ENCODE peak calls at places on chromosomes 12 and 14, in six cellular contexts. One of them, this sample, is unnamed.

GRCh38 chr14:58881433-58881832 is 243.7 kb downstream of the DACT1 start:
- DNase-seq in GM12891: no peak
- DNase-seq in testis: no peak
- DNase-seq in uterus: no peak
- DNase-seq in IMR-90: no peak
- DNase-seq in stomach: no peak
- DNase-seq in this sample: no peak

GRCh38 chr12:117680311-117680710 is 288.5 kb downstream of the KSR2 start:
- DNase-seq in testis: no peak
- DNase-seq in IMR-90: no peak
- DNase-seq in stomach: no peak
- DNase-seq in GM12891: no peak
- DNase-seq in uterus: no peak
- DNase-seq in this sample: no peak

GRCh38 chr12:68772714-68773113 is 26.7 kb downstream of the SLC35E3 start:
- DNase-seq in GM12891: no peak
- DNase-seq in uterus: no peak
- DNase-seq in IMR-90: no peak
- DNase-seq in stomach: no peak
- DNase-seq in testis: no peak
- DNase-seq in this sample: no peak

GRCh38 chr12:96063046-96063445 is 27.7 kb upstream of the LTA4H start:
- DNase-seq in testis: no peak
- DNase-seq in uterus: no peak
- DNase-seq in stomach: no peak
- DNase-seq in GM12891: no peak
- DNase-seq in IMR-90: peak; percentile 25
- DNase-seq in this sample: no peak

GRCh38 chr12:1594045-1594294 is 411 bp downstream of the FBXL14 start:
- DNase-seq in testis: peak; percentile 60
- DNase-seq in GM12891: peak; percentile 51
- DNase-seq in stomach: peak; percentile 73
- DNase-seq in IMR-90: no peak
- DNase-seq in uterus: peak; percentile 58
- DNase-seq in this sample: no peak

GRCh38 chr12:95820096-95820703 is 29.6 kb upstream of the NTN4 start:
- DNase-seq in stomach: peak; percentile 63
- DNase-seq in IMR-90: peak; percentile 62
- DNase-seq in uterus: peak; percentile 19
- DNase-seq in GM12891: no peak
- DNase-seq in testis: peak; percentile 53
- DNase-seq in this sample: no peak

GRCh38 chr12:54689984-54690383 is 41.8 kb upstream of the DCD start:
- DNase-seq in stomach: no peak
- DNase-seq in IMR-90: no peak
- DNase-seq in uterus: no peak
- DNase-seq in testis: peak; percentile 30
- DNase-seq in GM12891: no peak
- DNase-seq in this sample: no peak

GRCh38 chr14:90541076-90541634 is 144.3 kb downstream of the CALM1 start:
- DNase-seq in IMR-90: no peak
- DNase-seq in testis: no peak
- DNase-seq in stomach: no peak
- DNase-seq in GM12891: no peak
- DNase-seq in uterus: no peak
- DNase-seq in this sample: no peak

GRCh38 chr12:107990325-107990724 is 138.8 kb upstream of the WSCD2 start:
- DNase-seq in testis: peak; percentile 61
- DNase-seq in IMR-90: no peak
- DNase-seq in stomach: no peak
- DNase-seq in GM12891: peak; percentile 4
- DNase-seq in uterus: peak; percentile 18
- DNase-seq in this sample: no peak

GRCh38 chr12:98644433-98644711 is 216 bp downstream of the IKBIP start:
- DNase-seq in uterus: no peak
- DNase-seq in stomach: peak; percentile 28
- DNase-seq in GM12891: no peak
- DNase-seq in IMR-90: no peak
- DNase-seq in testis: no peak
- DNase-seq in this sample: peak; percentile 29

GRCh38 chr12:52007158-52007921 is 594 bp downstream of the TAMALIN start:
- DNase-seq in stomach: peak; percentile 32
- DNase-seq in GM12891: peak; percentile 60
- DNase-seq in testis: no peak
- DNase-seq in uterus: peak; percentile 65
- DNase-seq in IMR-90: no peak
- DNase-seq in this sample: no peak

GRCh38 chr12:98896938-98897337 is 251.8 kb downstream of the APAF1 start:
- DNase-seq in GM12891: no peak
- DNase-seq in testis: no peak
- DNase-seq in stomach: no peak
- DNase-seq in uterus: no peak
- DNase-seq in IMR-90: peak; percentile 4
- DNase-seq in this sample: no peak

GRCh38 chr12:114272071-114272470 is 133.9 kb downstream of the TBX5 start:
- DNase-seq in IMR-90: no peak
- DNase-seq in stomach: no peak
- DNase-seq in GM12891: no peak
- DNase-seq in testis: no peak
- DNase-seq in uterus: no peak
- DNase-seq in this sample: no peak

GRCh38 chr14:97771340-97772045 is 974.3 kb downstream of the VRK1 start:
- DNase-seq in testis: no peak
- DNase-seq in stomach: no peak
- DNase-seq in uterus: no peak
- DNase-seq in GM12891: no peak
- DNase-seq in IMR-90: no peak
- DNase-seq in this sample: no peak

GRCh38 chr12:81639196-81639595 is 120.0 kb downstream of the PPFIA2 start:
- DNase-seq in GM12891: no peak
- DNase-seq in IMR-90: no peak
- DNase-seq in stomach: no peak
- DNase-seq in testis: no peak
- DNase-seq in uterus: no peak
- DNase-seq in this sample: no peak

GRCh38 chr12:63266988-63267387 is 116.0 kb upstream of the AVPR1A start:
- DNase-seq in stomach: no peak
- DNase-seq in testis: no peak
- DNase-seq in IMR-90: no peak
- DNase-seq in uterus: no peak
- DNase-seq in GM12891: no peak
- DNase-seq in this sample: no peak

GRCh38 chr12:72453079-72453478 is 180.9 kb downstream of the TRHDE start:
- DNase-seq in testis: no peak
- DNase-seq in GM12891: no peak
- DNase-seq in uterus: no peak
- DNase-seq in IMR-90: no peak
- DNase-seq in stomach: no peak
- DNase-seq in this sample: no peak

GRCh38 chr14:67618617-67619063 is 1.1 kb upstream of the ARG2 start:
- DNase-seq in IMR-90: peak; percentile 79
- DNase-seq in testis: no peak
- DNase-seq in stomach: no peak
- DNase-seq in uterus: peak; percentile 17
- DNase-seq in GM12891: peak; percentile 34
- DNase-seq in this sample: peak; percentile 16

GRCh38 chr12:53051881-53052412 is 2.1 kb downstream of the TNS2 start:
- DNase-seq in stomach: no peak
- DNase-seq in uterus: no peak
- DNase-seq in testis: no peak
- DNase-seq in GM12891: no peak
- DNase-seq in IMR-90: no peak
- DNase-seq in this sample: no peak

GRCh38 chr12:57528176-57528575 is 5.6 kb downstream of the MBD6 start:
- DNase-seq in testis: no peak
- DNase-seq in uterus: no peak
- DNase-seq in GM12891: no peak
- DNase-seq in stomach: no peak
- DNase-seq in IMR-90: no peak
- DNase-seq in this sample: no peak

GRCh38 chr12:57528831-57529555 is 6.4 kb downstream of the MBD6 start:
- DNase-seq in IMR-90: no peak
- DNase-seq in testis: no peak
- DNase-seq in GM12891: no peak
- DNase-seq in uterus: no peak
- DNase-seq in stomach: no peak
- DNase-seq in this sample: no peak

GRCh38 chr12:57529831-57530230 is 7.2 kb downstream of the MBD6 start:
- DNase-seq in GM12891: no peak
- DNase-seq in stomach: no peak
- DNase-seq in IMR-90: no peak
- DNase-seq in uterus: no peak
- DNase-seq in testis: no peak
- DNase-seq in this sample: no peak

GRCh38 chr12:57531836-57532235 is 9.2 kb downstream of the MBD6 start:
- DNase-seq in GM12891: no peak
- DNase-seq in uterus: no peak
- DNase-seq in stomach: no peak
- DNase-seq in testis: no peak
- DNase-seq in IMR-90: no peak
- DNase-seq in this sample: no peak

GRCh38 chr12:57530396-57531142 is 7.9 kb downstream of the MBD6 start:
- DNase-seq in uterus: no peak
- DNase-seq in stomach: no peak
- DNase-seq in IMR-90: no peak
- DNase-seq in GM12891: no peak
- DNase-seq in testis: no peak
- DNase-seq in this sample: no peak
- TF ChIP-seq POLR2A in uterus: no peak
- TF ChIP-seq POLR2A in stomach: no peak
- TF ChIP-seq POLR2A in IMR-90: no peak
- TF ChIP-seq POLR2A in GM12891: no peak
- TF ChIP-seq POLR2A in testis: no peak
- TF ChIP-seq POLR2A in this sample: no peak

GRCh38 chr12:25775968-25776367 is 182.5 kb upstream of the RASSF8 start:
- DNase-seq in stomach: no peak
- DNase-seq in IMR-90: peak; percentile 31
- DNase-seq in GM12891: no peak
- DNase-seq in testis: no peak
- DNase-seq in uterus: no peak
- DNase-seq in this sample: no peak

GRCh38 chr12:25769076-25769945 is 189.2 kb upstream of the RASSF8 start:
- DNase-seq in uterus: no peak
- DNase-seq in stomach: no peak
- DNase-seq in testis: no peak
- DNase-seq in GM12891: no peak
- DNase-seq in IMR-90: peak; percentile 93
- DNase-seq in this sample: peak; percentile 23

GRCh38 chr12:25768151-25768550 is 190.3 kb upstream of the RASSF8 start:
- DNase-seq in IMR-90: no peak
- DNase-seq in uterus: no peak
- DNase-seq in stomach: no peak
- DNase-seq in testis: no peak
- DNase-seq in GM12891: no peak
- DNase-seq in this sample: no peak

GRCh38 chr12:25767613-25768012 is 190.9 kb upstream of the RASSF8 start:
- DNase-seq in IMR-90: peak; percentile 77
- DNase-seq in stomach: no peak
- DNase-seq in testis: no peak
- DNase-seq in uterus: no peak
- DNase-seq in GM12891: no peak
- DNase-seq in this sample: no peak

DNA sequence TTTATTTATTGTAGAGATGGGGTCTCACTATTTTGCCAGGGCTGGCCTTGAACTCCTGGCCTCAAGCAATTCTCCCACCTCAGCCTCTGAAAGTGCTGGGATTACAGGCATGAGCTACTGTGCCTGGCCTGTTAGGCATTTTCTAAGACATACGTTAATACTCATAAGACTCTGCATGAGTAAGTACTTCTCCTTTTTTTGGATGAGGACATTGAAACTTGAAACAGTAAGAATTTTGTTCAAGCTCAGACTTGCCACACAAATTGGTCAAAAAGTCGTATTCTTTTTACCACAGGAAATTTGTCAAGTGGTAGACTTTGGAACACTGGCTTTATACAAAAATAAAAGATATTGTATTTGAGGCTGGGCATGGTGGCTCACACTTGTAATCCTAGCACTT is 187.4 kb upstream of the RASSF8 start:
- DNase-seq in uterus: no peak
- DNase-seq in GM12891: no peak
- DNase-seq in testis: no peak
- DNase-seq in stomach: no peak
- DNase-seq in IMR-90: peak; percentile 55
- DNase-seq in this sample: no peak
- TF ChIP-seq POLR2A in uterus: no peak
- TF ChIP-seq POLR2A in GM12891: no peak
- TF ChIP-seq POLR2A in testis: no peak
- TF ChIP-seq POLR2A in stomach: no peak
- TF ChIP-seq POLR2A in IMR-90: no peak
- TF ChIP-seq POLR2A in this sample: no peak

DNA sequence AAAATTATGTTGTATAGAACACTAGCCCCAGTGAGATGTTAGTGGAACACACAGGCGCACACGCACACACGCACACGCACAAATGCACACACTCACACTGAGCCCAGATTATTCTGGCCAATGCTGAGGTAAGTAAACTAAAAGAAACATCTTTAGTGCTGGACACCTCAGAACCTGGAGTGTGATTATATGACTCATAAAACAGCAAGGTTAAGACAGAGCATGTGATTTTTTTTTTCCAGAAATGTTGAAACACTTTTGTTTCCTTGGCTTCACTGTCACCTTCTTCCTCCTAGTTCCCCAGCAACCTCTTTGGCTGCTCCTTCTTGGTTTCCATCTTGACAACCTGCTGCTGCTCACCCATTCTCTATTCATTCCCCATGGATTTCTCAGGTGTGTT is 141.0 kb upstream of the ALG10B start:
- DNase-seq in stomach: no peak
- DNase-seq in IMR-90: no peak
- DNase-seq in uterus: no peak
- DNase-seq in testis: no peak
- DNase-seq in GM12891: no peak
- DNase-seq in this sample: no peak
- TF ChIP-seq POLR2A in stomach: no peak
- TF ChIP-seq POLR2A in IMR-90: no peak
- TF ChIP-seq POLR2A in uterus: no peak
- TF ChIP-seq POLR2A in testis: no peak
- TF ChIP-seq POLR2A in GM12891: no peak
- TF ChIP-seq POLR2A in this sample: no peak

DNA sequence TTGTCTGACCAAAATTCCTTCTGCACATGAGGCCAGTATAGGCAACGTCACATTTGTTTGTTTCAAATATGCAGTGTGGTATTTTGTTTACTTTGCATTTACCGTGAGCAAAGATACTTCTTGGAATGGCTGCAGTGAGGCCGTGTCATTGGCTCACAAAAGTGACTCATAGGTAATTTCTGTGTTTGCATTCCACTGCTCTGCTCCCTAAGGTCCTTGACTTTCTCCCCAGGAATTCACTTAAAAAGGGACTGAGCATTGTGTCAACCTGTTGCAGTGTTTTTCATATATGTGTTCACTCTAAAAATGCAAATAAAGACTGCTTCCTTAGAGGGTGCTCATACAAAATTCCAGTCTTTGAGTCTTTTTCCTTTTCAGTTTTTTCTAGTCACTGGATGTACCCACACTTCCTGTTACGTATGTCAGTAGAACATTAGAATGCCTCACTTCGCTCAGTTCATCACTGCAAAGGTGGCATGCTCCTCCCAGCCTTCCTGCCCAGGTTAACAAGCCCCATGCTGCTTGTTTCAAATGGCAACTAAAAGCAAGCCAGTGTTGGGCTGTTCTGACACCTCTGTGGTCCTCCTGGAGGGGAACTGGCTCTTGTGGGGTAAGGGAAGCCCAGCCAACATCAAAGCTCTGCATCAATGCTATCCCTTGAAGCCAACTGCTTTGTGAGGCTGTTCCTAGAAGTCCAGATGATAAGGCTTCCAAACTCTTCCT is 9.1 kb downstream of the C12orf76 start:
- DNase-seq in testis: no peak
- DNase-seq in uterus: no peak
- DNase-seq in stomach: peak; percentile 43
- DNase-seq in GM12891: no peak
- DNase-seq in IMR-90: peak; percentile 98
- DNase-seq in this sample: peak; percentile 67
- TF ChIP-seq POLR2A in testis: no peak
- TF ChIP-seq POLR2A in uterus: no peak
- TF ChIP-seq POLR2A in stomach: no peak
- TF ChIP-seq POLR2A in GM12891: no peak
- TF ChIP-seq POLR2A in IMR-90: no peak
- TF ChIP-seq POLR2A in this sample: no peak

This sample was measured in H54.